ENCODE peak calls at places on chromosomes 7 and 10, in four cellular contexts. C is thyroid gland, D is adrenal gland, H is uterus. G is an unnamed sample.

GRCh38 chr7:40008218-40008815 is 58.3 kb downstream of the CDK13 start:
- DNase-seq in C (no peak), D (no peak), H (no peak), G (no peak)

GRCh38 chr7:157436763-157437480 is 100.1 kb downstream of the DNAJB6 start:
- DNase-seq in C (no peak), D (no peak), H (no peak), G (no peak)

GRCh38 chr10:11488126-11488525 is 123.3 kb downstream of the USP6NL start:
- DNase-seq in C (peak), D (no peak), H (no peak), G (no peak)

GRCh38 chr7:51123322-51124021 is 193.1 kb downstream of the COBL start:
- DNase-seq in C (no peak), D (peak), H (no peak), G (no peak)

GRCh38 chr10:132064082-132064755 is 1.5 kb upstream of the JAKMIP3 start:
- DNase-seq in C (no peak), D (no peak), H (no peak), G (peak)

GRCh38 chr7:141697211-141697871 is 4.6 kb downstream of the DENND11 start:
- DNase-seq in C (no peak), D (no peak), H (no peak), G (no peak)

GRCh38 chr10:63765126-63765525 is 243.9 kb downstream of the REEP3 start:
- DNase-seq in C (no peak), D (no peak), H (no peak), G (no peak)

GRCh38 chr7:114652041-114652440 is 237.4 kb downstream of the FOXP2 start:
- DNase-seq in C (no peak), D (no peak), H (no peak), G (no peak)

GRCh38 chr10:80596391-80597257 is 58.9 kb downstream of the SH2D4B start:
- DNase-seq in C (peak), D (peak), H (no peak), G (peak)

GRCh38 chr10:86345296-86346168 is 21.1 kb downstream of the GRID1 start:
- DNase-seq in C (peak), D (peak), H (no peak), G (no peak)

GRCh38 chr10:22016046-22016705 is 12.6 kb upstream of the DNAJC1 start:
- DNase-seq in C (no peak), D (no peak), H (no peak), G (no peak)

GRCh38 chr10:133335238-133336122 is 1.2 kb downstream of the CALY start:
- DNase-seq in C (peak), D (peak), H (no peak), G (no peak)

GRCh38 chr10:114697061-114697598 is 39.1 kb upstream of the ABLIM1 start:
- DNase-seq in C (peak), D (peak), H (no peak), G (no peak)

GRCh38 chr7:30694218-30694745 is 12.0 kb upstream of the CRHR2 start:
- DNase-seq in C (no peak), D (no peak), H (no peak), G (no peak)

GRCh38 chr10:124744047-124744687 is at the start of gene FAM53B:
- DNase-seq in C (peak), D (peak), H (peak), G (no peak)

GRCh38 chr7:87451187-87451586 is 24.3 kb downstream of the ABCB4 start:
- DNase-seq in C (no peak), D (no peak), H (no peak), G (no peak)

GRCh38 chr7:110253083-110253482 is 837.8 kb upstream of the LRRN3 start:
- DNase-seq in C (no peak), D (no peak), H (no peak), G (no peak)

GRCh38 chr7:29199776-29200175 is 5.2 kb downstream of the CHN2 start:
- DNase-seq in C (no peak), D (no peak), H (no peak), G (no peak)

GRCh38 chr7:106425017-106425719 is 140.4 kb upstream of the NAMPT start:
- DNase-seq in C (peak), D (peak), H (peak), G (peak)

GRCh38 chr10:101843032-101843991 is at the start of gene KCNIP2:
- DNase-seq in C (peak), D (peak), H (no peak), G (peak)

GRCh38 chr7:44574286-44574872 is 671 bp upstream of the DDX56 start:
- DNase-seq in C (peak), D (peak), H (no peak), G (no peak)

GRCh38 chr7:9125246-9125645 is 691.8 kb downstream of the NXPH1 start:
- DNase-seq in C (no peak), D (no peak), H (no peak), G (no peak)

GRCh38 chr7:35185908-35186731 is 67.8 kb downstream of the TBX20 start:
- DNase-seq in C (peak), D (no peak), H (no peak), G (peak)

GRCh38 chr7:135645296-135645904 is 16.9 kb upstream of the STMP1 start:
- DNase-seq in C (peak), D (no peak), H (no peak), G (no peak)

GRCh38 chr7:85229544-85229943 is 42.7 kb upstream of the SEMA3D start:
- DNase-seq in C (no peak), D (no peak), H (no peak), G (no peak)

GRCh38 chr10:71802235-71802634 is 28.9 kb upstream of the VSIR start:
- DNase-seq in C (no peak), D (no peak), H (no peak), G (no peak)

GRCh38 chr10:132938472-132939329 is 3.7 kb downstream of the CFAP46 start:
- DNase-seq in C (no peak), D (no peak), H (no peak), G (no peak)

GRCh38 chr10:31549936-31550335 is 230.9 kb downstream of the ZEB1 start:
- DNase-seq in C (no peak), D (no peak), H (no peak), G (no peak)

GRCh38 chr10:31557854-31558253 is 238.8 kb downstream of the ZEB1 start:
- DNase-seq in C (no peak), D (no peak), H (no peak), G (no peak)

DNA sequence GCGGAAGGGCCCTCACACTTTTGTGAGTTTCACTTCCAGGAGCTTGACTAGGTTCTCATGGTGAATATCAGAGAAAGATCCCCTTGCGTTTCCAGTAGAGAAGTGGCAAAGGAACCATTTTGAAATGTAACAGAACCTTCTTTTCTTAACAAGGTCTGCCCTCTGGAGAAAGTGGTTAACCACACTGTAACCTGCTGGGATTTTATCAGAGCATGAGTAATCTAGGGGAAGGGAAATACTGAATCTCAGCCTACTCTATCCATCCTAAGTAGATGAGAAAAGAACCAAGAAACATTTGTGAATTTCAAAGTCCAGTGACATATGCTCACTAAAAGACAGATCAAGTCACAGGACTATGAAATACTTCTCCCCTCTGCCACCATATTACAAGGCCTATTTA is 235.5 kb downstream of the ZEB1 start:
- DNase-seq in C (no peak), D (no peak), H (no peak), G (no peak)
- H3K27ac ChIP-seq in C (no peak), D (no peak), H (no peak), G (no peak)

DNA sequence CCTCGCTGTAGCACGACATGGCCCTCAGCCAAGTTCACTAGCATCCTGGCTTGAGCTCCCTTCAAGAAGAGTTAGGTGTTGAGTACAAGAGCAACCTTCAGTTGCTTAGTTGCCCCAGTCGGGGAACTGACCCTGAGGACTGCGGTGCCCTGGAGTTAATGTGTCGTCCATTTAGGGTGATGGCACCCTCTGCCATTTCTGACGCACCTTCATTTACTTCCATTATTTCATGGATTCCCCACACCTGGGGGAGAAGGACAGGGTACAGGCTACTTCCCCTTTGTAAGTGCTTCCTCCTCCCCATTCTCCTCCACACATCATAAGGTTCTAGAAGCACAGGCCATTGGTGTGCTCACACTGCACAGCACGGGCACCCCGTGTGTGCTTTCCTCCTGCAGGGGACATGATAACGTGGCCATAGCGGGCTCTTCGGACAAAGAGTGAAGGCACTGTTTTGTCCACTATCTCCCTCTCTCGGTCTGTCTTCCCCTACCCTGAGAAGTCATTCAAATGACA is 1.8 kb downstream of the ALOX5 start:
- DNase-seq in C (no peak), D (no peak), H (no peak), G (no peak)
- H3K4me3 ChIP-seq in C (no peak), D (no peak), H (no peak), G (no peak)

GRCh38 chr7:42164946-42165345 is 72.1 kb downstream of the GLI3 start:
- DNase-seq in C (peak), D (no peak), H (no peak), G (no peak)

GRCh38 chr7:42167914-42168236 is 69.1 kb downstream of the GLI3 start:
- DNase-seq in C (no peak), D (no peak), H (peak), G (no peak)

GRCh38 chr7:42170724-42171123 is 66.3 kb downstream of the GLI3 start:
- DNase-seq in C (no peak), D (no peak), H (no peak), G (no peak)

GRCh38 chr7:42168512-42168911 is 68.5 kb downstream of the GLI3 start:
- DNase-seq in C (no peak), D (no peak), H (no peak), G (no peak)

GRCh38 chr7:42167206-42167913 is 69.6 kb downstream of the GLI3 start:
- DNase-seq in C (no peak), D (no peak), H (no peak), G (no peak)
- H3K27ac ChIP-seq in C (peak), D (no peak), H (peak), G (no peak)

GRCh38 chr7:149707448-149707886 is 65.9 kb downstream of the ZNF467 start:
- DNase-seq in C (no peak), D (no peak), H (no peak), G (no peak)
- H3K4me3 ChIP-seq in C (no peak), D (no peak), H (no peak), G (no peak)

G was measured in coronary artery.